ENCODE peak calls at places on chromosomes 3 and 15, in ten cellular contexts. One of them, this sample, is unnamed.

GRCh38 chr3:197372076-197372661 is 73.8 kb upstream of the DLG1 start:
- DNase-seq in fibroblast of lung: peak
- DNase-seq in H9: no peak
- DNase-seq in Kasumi-1: no peak
- DNase-seq in iPS DF 19.7: no peak
- DNase-seq in cardiac muscle cell: peak
- DNase-seq in activated CD4-positive, alpha-beta T cell treated with anti-CD3 and anti-CD28 coated beads for 36 hours: no peak
- DNase-seq in psoas muscle: no peak
- DNase-seq in cardiac fibroblast: peak
- DNase-seq in neural crest cell: no peak
- DNase-seq in this sample: peak

GRCh38 chr3:111592143-111592542 is 3.0 kb downstream of the ZBED2 start:
- DNase-seq in neural crest cell: no peak
- DNase-seq in iPS DF 19.7: no peak
- DNase-seq in cardiac muscle cell: no peak
- DNase-seq in activated CD4-positive, alpha-beta T cell treated with anti-CD3 and anti-CD28 coated beads for 36 hours: no peak
- DNase-seq in fibroblast of lung: peak
- DNase-seq in Kasumi-1: no peak
- DNase-seq in cardiac fibroblast: no peak
- DNase-seq in psoas muscle: no peak
- DNase-seq in H9: no peak
- DNase-seq in this sample: no peak

GRCh38 chr3:193780371-193780770 is 187.4 kb downstream of the OPA1 start:
- DNase-seq in activated CD4-positive, alpha-beta T cell treated with anti-CD3 and anti-CD28 coated beads for 36 hours: no peak
- DNase-seq in iPS DF 19.7: no peak
- DNase-seq in psoas muscle: no peak
- DNase-seq in cardiac fibroblast: no peak
- DNase-seq in cardiac muscle cell: no peak
- DNase-seq in neural crest cell: no peak
- DNase-seq in H9: no peak
- DNase-seq in Kasumi-1: no peak
- DNase-seq in fibroblast of lung: no peak
- DNase-seq in this sample: no peak

GRCh38 chr15:86040360-86041095 is 39.1 kb upstream of the AGBL1 start:
- DNase-seq in neural crest cell: no peak
- DNase-seq in psoas muscle: no peak
- DNase-seq in cardiac muscle cell: no peak
- DNase-seq in H9: peak
- DNase-seq in activated CD4-positive, alpha-beta T cell treated with anti-CD3 and anti-CD28 coated beads for 36 hours: no peak
- DNase-seq in fibroblast of lung: no peak
- DNase-seq in iPS DF 19.7: no peak
- DNase-seq in cardiac fibroblast: no peak
- DNase-seq in Kasumi-1: no peak
- DNase-seq in this sample: no peak

GRCh38 chr3:26058774-26059455 is 269.0 kb downstream of the OXSM start:
- DNase-seq in H9: no peak
- DNase-seq in cardiac fibroblast: no peak
- DNase-seq in fibroblast of lung: no peak
- DNase-seq in neural crest cell: no peak
- DNase-seq in activated CD4-positive, alpha-beta T cell treated with anti-CD3 and anti-CD28 coated beads for 36 hours: no peak
- DNase-seq in psoas muscle: no peak
- DNase-seq in Kasumi-1: no peak
- DNase-seq in cardiac muscle cell: no peak
- DNase-seq in iPS DF 19.7: no peak
- DNase-seq in this sample: no peak

GRCh38 chr3:139105154-139105702 is 60.5 kb upstream of the PRR23C start:
- DNase-seq in cardiac fibroblast: no peak
- DNase-seq in cardiac muscle cell: no peak
- DNase-seq in Kasumi-1: no peak
- DNase-seq in H9: peak
- DNase-seq in neural crest cell: no peak
- DNase-seq in iPS DF 19.7: no peak
- DNase-seq in fibroblast of lung: no peak
- DNase-seq in psoas muscle: no peak
- DNase-seq in activated CD4-positive, alpha-beta T cell treated with anti-CD3 and anti-CD28 coated beads for 36 hours: no peak
- DNase-seq in this sample: no peak

GRCh38 chr3:15631426-15632211 is 30.1 kb downstream of the BTD start:
- DNase-seq in Kasumi-1: no peak
- DNase-seq in H9: peak
- DNase-seq in cardiac muscle cell: no peak
- DNase-seq in fibroblast of lung: no peak
- DNase-seq in activated CD4-positive, alpha-beta T cell treated with anti-CD3 and anti-CD28 coated beads for 36 hours: no peak
- DNase-seq in psoas muscle: no peak
- DNase-seq in neural crest cell: no peak
- DNase-seq in cardiac fibroblast: no peak
- DNase-seq in iPS DF 19.7: no peak
- DNase-seq in this sample: no peak

GRCh38 chr3:20097015-20097414 is 56.8 kb downstream of the KAT2B start:
- DNase-seq in Kasumi-1: no peak
- DNase-seq in fibroblast of lung: peak
- DNase-seq in cardiac muscle cell: no peak
- DNase-seq in iPS DF 19.7: no peak
- DNase-seq in psoas muscle: no peak
- DNase-seq in activated CD4-positive, alpha-beta T cell treated with anti-CD3 and anti-CD28 coated beads for 36 hours: no peak
- DNase-seq in cardiac fibroblast: peak
- DNase-seq in H9: no peak
- DNase-seq in neural crest cell: no peak
- DNase-seq in this sample: no peak

GRCh38 chr15:38996111-38996541 is 431.5 kb upstream of the RASGRP1 start:
- DNase-seq in fibroblast of lung: peak
- DNase-seq in H9: no peak
- DNase-seq in cardiac fibroblast: peak
- DNase-seq in cardiac muscle cell: peak
- DNase-seq in activated CD4-positive, alpha-beta T cell treated with anti-CD3 and anti-CD28 coated beads for 36 hours: no peak
- DNase-seq in neural crest cell: no peak
- DNase-seq in psoas muscle: no peak
- DNase-seq in Kasumi-1: no peak
- DNase-seq in iPS DF 19.7: no peak
- DNase-seq in this sample: no peak

GRCh38 chr3:181564222-181564621 is 147.5 kb upstream of the SOX2 start:
- DNase-seq in iPS DF 19.7: no peak
- DNase-seq in activated CD4-positive, alpha-beta T cell treated with anti-CD3 and anti-CD28 coated beads for 36 hours: no peak
- DNase-seq in H9: no peak
- DNase-seq in cardiac fibroblast: peak
- DNase-seq in fibroblast of lung: no peak
- DNase-seq in psoas muscle: no peak
- DNase-seq in cardiac muscle cell: no peak
- DNase-seq in Kasumi-1: no peak
- DNase-seq in neural crest cell: no peak
- DNase-seq in this sample: no peak

GRCh38 chr3:31934866-31935265 is 46.2 kb downstream of the OSBPL10 start:
- DNase-seq in neural crest cell: no peak
- DNase-seq in cardiac fibroblast: peak
- DNase-seq in Kasumi-1: no peak
- DNase-seq in fibroblast of lung: no peak
- DNase-seq in psoas muscle: no peak
- DNase-seq in iPS DF 19.7: no peak
- DNase-seq in activated CD4-positive, alpha-beta T cell treated with anti-CD3 and anti-CD28 coated beads for 36 hours: no peak
- DNase-seq in cardiac muscle cell: peak
- DNase-seq in H9: no peak
- DNase-seq in this sample: no peak

GRCh38 chr3:123285066-123285465 is 83.3 kb downstream of the SEC22A start:
- DNase-seq in cardiac fibroblast: no peak
- DNase-seq in cardiac muscle cell: no peak
- DNase-seq in psoas muscle: peak
- DNase-seq in fibroblast of lung: no peak
- DNase-seq in H9: no peak
- DNase-seq in iPS DF 19.7: no peak
- DNase-seq in neural crest cell: no peak
- DNase-seq in activated CD4-positive, alpha-beta T cell treated with anti-CD3 and anti-CD28 coated beads for 36 hours: no peak
- DNase-seq in Kasumi-1: no peak
- DNase-seq in this sample: no peak

GRCh38 chr3:161700998-161701397 is 204.4 kb downstream of the OTOL1 start:
- DNase-seq in Kasumi-1: no peak
- DNase-seq in neural crest cell: no peak
- DNase-seq in iPS DF 19.7: peak
- DNase-seq in H9: peak
- DNase-seq in activated CD4-positive, alpha-beta T cell treated with anti-CD3 and anti-CD28 coated beads for 36 hours: no peak
- DNase-seq in fibroblast of lung: no peak
- DNase-seq in cardiac muscle cell: no peak
- DNase-seq in psoas muscle: no peak
- DNase-seq in cardiac fibroblast: no peak
- DNase-seq in this sample: peak

GRCh38 chr15:39666671-39667070 is 85.8 kb downstream of the THBS1 start:
- DNase-seq in H9: no peak
- DNase-seq in cardiac fibroblast: peak
- DNase-seq in psoas muscle: no peak
- DNase-seq in Kasumi-1: no peak
- DNase-seq in activated CD4-positive, alpha-beta T cell treated with anti-CD3 and anti-CD28 coated beads for 36 hours: no peak
- DNase-seq in iPS DF 19.7: peak
- DNase-seq in cardiac muscle cell: peak
- DNase-seq in fibroblast of lung: peak
- DNase-seq in neural crest cell: no peak
- DNase-seq in this sample: no peak

GRCh38 chr3:161890147-161890625 is 393.6 kb downstream of the OTOL1 start:
- DNase-seq in psoas muscle: no peak
- DNase-seq in activated CD4-positive, alpha-beta T cell treated with anti-CD3 and anti-CD28 coated beads for 36 hours: no peak
- DNase-seq in cardiac muscle cell: peak
- DNase-seq in fibroblast of lung: peak
- DNase-seq in H9: no peak
- DNase-seq in iPS DF 19.7: no peak
- DNase-seq in neural crest cell: no peak
- DNase-seq in Kasumi-1: no peak
- DNase-seq in cardiac fibroblast: peak
- DNase-seq in this sample: peak

GRCh38 chr15:74307827-74308642 is 59.4 kb downstream of the CYP11A1 start:
- DNase-seq in fibroblast of lung: peak
- DNase-seq in iPS DF 19.7: no peak
- DNase-seq in neural crest cell: peak
- DNase-seq in cardiac fibroblast: peak
- DNase-seq in psoas muscle: no peak
- DNase-seq in cardiac muscle cell: peak
- DNase-seq in Kasumi-1: peak
- DNase-seq in H9: peak
- DNase-seq in activated CD4-positive, alpha-beta T cell treated with anti-CD3 and anti-CD28 coated beads for 36 hours: peak
- DNase-seq in this sample: peak

GRCh38 chr3:126544596-126545281 is 14.0 kb downstream of the C3orf22 start:
- DNase-seq in psoas muscle: peak
- DNase-seq in cardiac fibroblast: no peak
- DNase-seq in cardiac muscle cell: no peak
- DNase-seq in fibroblast of lung: no peak
- DNase-seq in neural crest cell: no peak
- DNase-seq in iPS DF 19.7: no peak
- DNase-seq in H9: peak
- DNase-seq in Kasumi-1: no peak
- DNase-seq in activated CD4-positive, alpha-beta T cell treated with anti-CD3 and anti-CD28 coated beads for 36 hours: no peak
- DNase-seq in this sample: no peak

GRCh38 chr3:82467051-82467450 is 705.6 kb upstream of the GBE1 start:
- DNase-seq in cardiac fibroblast: no peak
- DNase-seq in Kasumi-1: no peak
- DNase-seq in psoas muscle: no peak
- DNase-seq in cardiac muscle cell: no peak
- DNase-seq in neural crest cell: no peak
- DNase-seq in activated CD4-positive, alpha-beta T cell treated with anti-CD3 and anti-CD28 coated beads for 36 hours: no peak
- DNase-seq in fibroblast of lung: no peak
- DNase-seq in H9: no peak
- DNase-seq in iPS DF 19.7: no peak
- DNase-seq in this sample: no peak

GRCh38 chr15:89494941-89495637 is 1.3 kb downstream of the RHCG start:
- DNase-seq in H9: peak
- DNase-seq in cardiac muscle cell: peak
- DNase-seq in cardiac fibroblast: no peak
- DNase-seq in activated CD4-positive, alpha-beta T cell treated with anti-CD3 and anti-CD28 coated beads for 36 hours: peak
- DNase-seq in fibroblast of lung: no peak
- DNase-seq in psoas muscle: no peak
- DNase-seq in neural crest cell: peak
- DNase-seq in iPS DF 19.7: no peak
- DNase-seq in Kasumi-1: peak
- DNase-seq in this sample: peak

GRCh38 chr15:68301300-68301699 is 23.8 kb downstream of the FEM1B start:
- DNase-seq in psoas muscle: no peak
- DNase-seq in fibroblast of lung: no peak
- DNase-seq in Kasumi-1: peak
- DNase-seq in neural crest cell: no peak
- DNase-seq in cardiac muscle cell: no peak
- DNase-seq in cardiac fibroblast: no peak
- DNase-seq in H9: no peak
- DNase-seq in activated CD4-positive, alpha-beta T cell treated with anti-CD3 and anti-CD28 coated beads for 36 hours: no peak
- DNase-seq in iPS DF 19.7: no peak
- DNase-seq in this sample: no peak

GRCh38 chr15:74037171-74038117 is 42.9 kb downstream of the PML start:
- DNase-seq in H9: no peak
- DNase-seq in neural crest cell: no peak
- DNase-seq in fibroblast of lung: no peak
- DNase-seq in iPS DF 19.7: no peak
- DNase-seq in cardiac fibroblast: no peak
- DNase-seq in Kasumi-1: no peak
- DNase-seq in activated CD4-positive, alpha-beta T cell treated with anti-CD3 and anti-CD28 coated beads for 36 hours: no peak
- DNase-seq in psoas muscle: no peak
- DNase-seq in cardiac muscle cell: no peak
- DNase-seq in this sample: no peak

GRCh38 chr15:93152264-93152884 is 63.4 kb upstream of the RGMA start:
- DNase-seq in cardiac fibroblast: no peak
- DNase-seq in H9: no peak
- DNase-seq in cardiac muscle cell: no peak
- DNase-seq in fibroblast of lung: no peak
- DNase-seq in iPS DF 19.7: no peak
- DNase-seq in neural crest cell: no peak
- DNase-seq in psoas muscle: no peak
- DNase-seq in activated CD4-positive, alpha-beta T cell treated with anti-CD3 and anti-CD28 coated beads for 36 hours: peak
- DNase-seq in Kasumi-1: peak
- DNase-seq in this sample: no peak

GRCh38 chr15:90594297-90594696 is 64.6 kb downstream of the CRTC3 start:
- DNase-seq in H9: no peak
- DNase-seq in neural crest cell: no peak
- DNase-seq in activated CD4-positive, alpha-beta T cell treated with anti-CD3 and anti-CD28 coated beads for 36 hours: peak
- DNase-seq in fibroblast of lung: peak
- DNase-seq in iPS DF 19.7: no peak
- DNase-seq in Kasumi-1: no peak
- DNase-seq in cardiac muscle cell: no peak
- DNase-seq in cardiac fibroblast: peak
- DNase-seq in psoas muscle: peak
- DNase-seq in this sample: no peak

GRCh38 chr3:131794766-131795381 is 239.9 kb downstream of the CPNE4 start:
- DNase-seq in H9: peak
- DNase-seq in activated CD4-positive, alpha-beta T cell treated with anti-CD3 and anti-CD28 coated beads for 36 hours: peak
- DNase-seq in fibroblast of lung: peak
- DNase-seq in iPS DF 19.7: peak
- DNase-seq in Kasumi-1: peak
- DNase-seq in cardiac fibroblast: peak
- DNase-seq in psoas muscle: no peak
- DNase-seq in cardiac muscle cell: peak
- DNase-seq in neural crest cell: peak
- DNase-seq in this sample: peak

GRCh38 chr3:50340404-50341329 is at the start of gene RASSF1:
- DNase-seq in H9: peak
- DNase-seq in psoas muscle: peak
- DNase-seq in Kasumi-1: peak
- DNase-seq in cardiac muscle cell: peak
- DNase-seq in activated CD4-positive, alpha-beta T cell treated with anti-CD3 and anti-CD28 coated beads for 36 hours: peak
- DNase-seq in fibroblast of lung: no peak
- DNase-seq in neural crest cell: no peak
- DNase-seq in cardiac fibroblast: peak
- DNase-seq in iPS DF 19.7: no peak
- DNase-seq in this sample: no peak

GRCh38 chr3:14506626-14507344 is 33.4 kb downstream of the GRIP2 start:
- DNase-seq in cardiac fibroblast: no peak
- DNase-seq in activated CD4-positive, alpha-beta T cell treated with anti-CD3 and anti-CD28 coated beads for 36 hours: no peak
- DNase-seq in H9: peak
- DNase-seq in Kasumi-1: no peak
- DNase-seq in iPS DF 19.7: no peak
- DNase-seq in fibroblast of lung: no peak
- DNase-seq in cardiac muscle cell: no peak
- DNase-seq in neural crest cell: no peak
- DNase-seq in psoas muscle: peak
- DNase-seq in this sample: no peak

GRCh38 chr3:101377796-101378195 is 57.4 kb upstream of the IMPG2 start:
- DNase-seq in iPS DF 19.7: no peak
- DNase-seq in H9: no peak
- DNase-seq in psoas muscle: no peak
- DNase-seq in cardiac fibroblast: peak
- DNase-seq in neural crest cell: no peak
- DNase-seq in Kasumi-1: no peak
- DNase-seq in fibroblast of lung: peak
- DNase-seq in activated CD4-positive, alpha-beta T cell treated with anti-CD3 and anti-CD28 coated beads for 36 hours: no peak
- DNase-seq in cardiac muscle cell: peak
- DNase-seq in this sample: no peak

GRCh38 chr3:71568217-71568616 is 15.3 kb downstream of the FOXP1 start:
- DNase-seq in neural crest cell: no peak
- DNase-seq in psoas muscle: no peak
- DNase-seq in activated CD4-positive, alpha-beta T cell treated with anti-CD3 and anti-CD28 coated beads for 36 hours: no peak
- DNase-seq in iPS DF 19.7: no peak
- DNase-seq in H9: no peak
- DNase-seq in cardiac fibroblast: no peak
- DNase-seq in Kasumi-1: no peak
- DNase-seq in fibroblast of lung: no peak
- DNase-seq in cardiac muscle cell: no peak
- DNase-seq in this sample: no peak

This sample was measured in SJCRH30.